ENCODE peak calls at places on chromosomes 7 and 10, in nine cellular contexts. I is mesenchymal stem cell, S is gastrocnemius medialis, G is tibial artery, C is heart right ventricle, V is SK-N-SH, Z is osteoblast, J is left ventricle myocardium inferior, Q is cardiac muscle cell. K is an unnamed sample. For H3K4me1, the result is how much of the 10 kb centered on the place peaks cover.

GRCh38 chr10:71840177-71840711 is 10.8 kb downstream of the PSAP start:
- DNase-seq in I (peak), S (no peak), G (peak), C (peak), V (peak), Z (peak), J (peak), Q (peak), K (peak)

GRCh38 chr10:32000937-32001336 is 55.3 kb downstream of the KIF5B start:
- DNase-seq in I (peak), S (no peak), G (no peak), C (no peak), V (no peak), Z (no peak), J (no peak), Q (peak), K (no peak)

GRCh38 chr7:42605800-42606199 is 306.1 kb downstream of the C7orf25 start:
- DNase-seq in I (peak), S (no peak), G (no peak), C (no peak), V (no peak), Z (peak), J (no peak), Q (no peak), K (no peak)

GRCh38 chr10:61545170-61545569 is 92.0 kb upstream of the TMEM26 start:
- DNase-seq in I (no peak), S (no peak), G (no peak), C (no peak), V (no peak), Z (no peak), J (no peak), Q (no peak), K (no peak)

GRCh38 chr10:86635402-86635801 is 18.9 kb upstream of the OPN4 start:
- DNase-seq in I (peak), S (no peak), G (no peak), C (no peak), V (no peak), Z (peak), J (no peak), Q (peak), K (no peak)

GRCh38 chr7:39252916-39253315 is 275.2 kb downstream of the POU6F2 start:
- DNase-seq in I (peak), S (no peak), G (no peak), C (no peak), V (no peak), Z (no peak), J (no peak), Q (peak), K (no peak)

GRCh38 chr10:76401006-76401405 is 969.6 kb downstream of the LRMDA start:
- DNase-seq in I (no peak), S (no peak), G (no peak), C (no peak), V (no peak), Z (no peak), J (no peak), Q (no peak), K (no peak)

GRCh38 chr10:16611037-16611436 is 89.4 kb upstream of the C1QL3 start:
- DNase-seq in I (peak), S (no peak), G (no peak), C (peak), V (no peak), Z (no peak), J (peak), Q (peak), K (no peak)

GRCh38 chr7:80736371-80736770 is 97.9 kb downstream of the CD36 start:
- DNase-seq in I (no peak), S (no peak), G (no peak), C (no peak), V (no peak), Z (no peak), J (no peak), Q (no peak), K (no peak)

GRCh38 chr10:31929260-31929985 is 792 bp upstream of the ARHGAP12 start:
- DNase-seq in I (peak), S (peak), G (peak), C (peak), V (no peak), Z (peak), J (peak), Q (peak), K (peak)

GRCh38 chr7:105677395-105677701 is 96.1 kb upstream of the EFCAB10 start:
- DNase-seq in I (no peak), S (no peak), G (no peak), C (no peak), V (no peak), Z (no peak), J (no peak), Q (no peak), K (no peak)
- H3K4me1 ChIP-seq in I (under half), S (half or more), G (under half), C (under half), V (under half), Z (under half), J (half or more), Q (under half), K (half or more)

DNA sequence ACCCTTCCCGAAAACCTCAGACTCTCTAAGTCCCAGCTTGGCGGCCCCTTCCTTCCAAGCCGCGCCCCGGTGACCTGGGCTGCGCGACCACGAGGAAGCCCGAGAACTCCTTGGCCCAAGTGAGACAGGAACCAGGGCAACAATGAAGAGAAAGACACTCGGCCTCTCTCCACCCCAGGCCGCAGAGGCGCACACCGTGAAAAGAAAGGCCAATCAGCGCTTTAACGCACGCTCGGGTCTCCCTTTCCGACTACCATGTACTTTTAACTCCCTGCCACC is 166.4 kb upstream of the PPP1R3A start:
- DNase-seq in I (peak), S (no peak), G (no peak), C (no peak), V (peak), Z (no peak), J (no peak), Q (no peak), K (no peak)
- H3K4me1 ChIP-seq in I (under half), S (under half), G (under half), C (under half), V (under half), Z (under half), J (under half), Q (under half), K (under half)

GRCh38 chr10:123863721-123864432 is 27.7 kb downstream of the CPXM2 start:
- DNase-seq in I (no peak), S (no peak), G (no peak), C (no peak), V (no peak), Z (no peak), J (no peak), Q (no peak), K (no peak)

GRCh38 chr10:123865880-123866279 is 25.7 kb downstream of the CPXM2 start:
- DNase-seq in I (no peak), S (no peak), G (no peak), C (no peak), V (no peak), Z (no peak), J (no peak), Q (no peak), K (no peak)

GRCh38 chr10:123863189-123863580 is 28.4 kb downstream of the CPXM2 start:
- DNase-seq in I (no peak), S (no peak), G (no peak), C (no peak), V (no peak), Z (no peak), J (no peak), Q (no peak), K (no peak)

GRCh38 chr10:123864923-123865322 is 26.7 kb downstream of the CPXM2 start:
- DNase-seq in I (no peak), S (no peak), G (peak), C (no peak), V (no peak), Z (no peak), J (no peak), Q (no peak), K (no peak)

DNA sequence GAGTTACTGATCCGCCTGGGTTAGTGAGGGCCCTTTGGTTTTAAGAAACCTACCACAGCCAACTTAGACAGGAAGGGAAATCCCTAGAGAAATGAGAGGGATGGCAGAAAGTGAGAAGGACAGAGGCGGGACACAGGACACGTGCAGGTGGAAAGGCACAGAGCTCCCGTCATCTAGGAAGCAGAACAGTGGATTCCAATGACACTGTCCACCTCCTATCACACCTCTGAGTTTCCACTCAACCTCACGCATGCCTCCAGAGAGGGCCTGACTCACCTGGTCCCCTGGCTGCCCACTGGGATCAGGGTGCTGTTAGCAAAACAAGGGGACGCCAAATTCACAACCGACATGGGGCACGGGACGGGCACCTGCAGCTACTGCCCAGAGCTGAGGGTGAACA is 26.3 kb downstream of the CPXM2 start:
- DNase-seq in I (no peak), S (no peak), G (no peak), C (no peak), V (no peak), Z (no peak), J (no peak), Q (no peak), K (no peak)
- H3K4me1 ChIP-seq in I (under half), S (under half), G (under half), C (under half), V (under half), Z (under half), J (under half), Q (under half), K (under half)

DNA sequence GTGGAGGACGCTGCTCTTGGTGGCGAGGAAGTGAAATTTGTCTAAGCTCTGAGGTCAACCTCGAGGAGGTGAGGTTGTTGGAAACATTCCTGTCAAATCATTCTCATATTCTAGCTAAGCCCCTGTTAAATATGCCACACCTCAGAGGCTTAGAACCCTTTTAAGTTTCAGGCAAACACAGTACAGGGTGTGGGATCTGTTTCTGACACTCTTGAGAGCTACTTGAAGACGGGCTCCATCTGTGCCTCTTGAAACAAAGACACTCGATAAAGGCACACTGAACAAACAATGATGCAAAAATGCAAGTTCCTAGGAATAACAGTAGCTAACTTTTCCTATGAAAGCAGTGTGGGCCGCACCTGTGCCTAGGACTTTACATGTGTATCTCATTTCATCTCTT is 299.3 kb downstream of the CCDC3 start:
- DNase-seq in I (no peak), S (no peak), G (no peak), C (no peak), V (no peak), Z (no peak), J (no peak), Q (no peak), K (no peak)
- H3K4me1 ChIP-seq in I (under half), S (under half), G (under half), C (under half), V (under half), Z (under half), J (under half), Q (under half), K (under half)

K was measured in lower lobe of right lung.